ENCODE peak calls at places on chromosomes 6 and 20, in ten cellular contexts. L is AML-193; A is T-helper 2 cell; C is HFF-Myc; T is stimulated activated CD4-positive, alpha-beta T cell treated with anti-CD3 and anti-CD28 coated beads, TNF-alpha, amount 100 ng/mL, for 1 hour; F is T-helper 22 cell; V is Calu3; R is brain microvascular endothelial cell; B is nucleus accumbens; I is activated gamma-delta T cell treated with anti-CD3 and anti-CD28 coated beads, Interleukin-2, amount 50 U/mL, for 16 hours. Y is an unnamed sample.

GRCh38 chr20:9241721-9242427 is 173.0 kb downstream of the PLCB4 start:
- DNase-seq in L (no peak), A (no peak), C (no peak), T (no peak), F (no peak), V (no peak), R (no peak), B (no peak), I (no peak), Y (no peak)

GRCh38 chr6:161273752-161274487 is at the start of gene AGPAT4:
- DNase-seq in L (peak), A (peak), C (peak), T (peak), F (peak), V (peak), R (peak), B (peak), I (peak), Y (peak)

GRCh38 chr6:7258231-7258763 is 54.7 kb downstream of the SSR1 start:
- DNase-seq in L (no peak), A (no peak), C (no peak), T (no peak), F (no peak), V (no peak), R (no peak), B (no peak), I (no peak), Y (no peak)

GRCh38 chr6:105250523-105250922 is 70.7 kb upstream of the POPDC3 start:
- DNase-seq in L (no peak), A (no peak), C (no peak), T (no peak), F (no peak), V (no peak), R (no peak), B (no peak), I (no peak), Y (peak)

GRCh38 chr6:32167154-32167760 is 2.9 kb downstream of the EGFL8 start:
- DNase-seq in L (no peak), A (no peak), C (no peak), T (no peak), F (no peak), V (no peak), R (no peak), B (no peak), I (no peak), Y (no peak)

GRCh38 chr6:35601331-35602132 is 87.2 kb downstream of the FKBP5 start:
- DNase-seq in L (peak), A (peak), C (peak), T (peak), F (peak), V (peak), R (peak), B (no peak), I (peak), Y (peak)

GRCh38 chr20:47241345-47241781 is 115.1 kb downstream of the ZMYND8 start:
- DNase-seq in L (no peak), A (no peak), C (no peak), T (no peak), F (no peak), V (no peak), R (peak), B (no peak), I (no peak), Y (no peak)

GRCh38 chr6:144406796-144407195 is 121.7 kb downstream of the UTRN start:
- DNase-seq in L (no peak), A (no peak), C (no peak), T (no peak), F (no peak), V (no peak), R (no peak), B (no peak), I (no peak), Y (no peak)

GRCh38 chr20:3238616-3239025 is 369 bp downstream of the SLC4A11 start:
- DNase-seq in L (peak), A (peak), C (no peak), T (no peak), F (peak), V (peak), R (no peak), B (no peak), I (peak), Y (no peak)

GRCh38 chr20:62685781-62686555 is 22.7 kb upstream of the NTSR1 start:
- DNase-seq in L (peak), A (no peak), C (no peak), T (no peak), F (no peak), V (no peak), R (no peak), B (no peak), I (no peak), Y (no peak)